ENCODE peak calls at places on chromosomes 4 and X, in nine cellular contexts. L is smooth muscle cell of the brain vasculature; U is activated naive CD4-positive, alpha-beta T cell treated with anti-CD3 and anti-CD28 coated beads, Interleukin-2, amount 50 U/mL, for 72 hours; K is EH; M is upper lobe of right lung; D is RWPE1; J is esophagus muscularis mucosa; V is naive B cell; B is NCI-H774. A is an unnamed sample.

GRCh38 chrX:22760513-22761057 is 239.2 kb upstream of the DDX53 start:
- DNase-seq in M (no peak), K (no peak), J (no peak), B (no peak), U (no peak), V (no peak), L (no peak), D (no peak), A (no peak)

GRCh38 chrX:40105791-40106676 is 8.3 kb upstream of the BCOR start:
- DNase-seq in D (no peak), M (peak), K (peak), J (no peak), B (peak), V (peak), L (no peak), U (peak), A (no peak)

GRCh38 chr4:25993564-25994185 is 79.7 kb downstream of the SMIM20 start:
- DNase-seq in U (peak), V (no peak), M (no peak), B (no peak), K (no peak), J (no peak), L (no peak), D (peak), A (peak)

GRCh38 chrX:39903937-39904336 is 193.8 kb downstream of the BCOR start:
- DNase-seq in D (peak), B (no peak), M (no peak), U (no peak), J (no peak), L (no peak), V (no peak), K (peak), A (no peak)

GRCh38 chr4:5782829-5783476 is 72.0 kb downstream of the EVC start:
- DNase-seq in J (no peak), U (no peak), V (no peak), B (peak), L (no peak), M (peak), D (no peak), K (no peak), A (no peak)

GRCh38 chr4:98656443-98656842 is 2.0 kb downstream of the TSPAN5 start:
- DNase-seq in D (no peak), J (no peak), B (no peak), L (no peak), U (no peak), K (peak), V (no peak), M (no peak), A (no peak)

GRCh38 chr4:156113138-156113537 is 159.5 kb upstream of the CTSO start:
- DNase-seq in K (no peak), L (no peak), J (no peak), M (no peak), D (no peak), B (peak), V (no peak), U (no peak), A (no peak)

GRCh38 chrX:72714471-72714916 is 388 bp upstream of the PHKA1 start:
- DNase-seq in K (peak), B (peak), U (no peak), M (peak), D (peak), J (peak), V (no peak), L (peak), A (no peak)

GRCh38 chrX:41332005-41332404 is 2.0 kb upstream of the DDX3X start:
- DNase-seq in D (no peak), M (no peak), V (no peak), K (no peak), L (no peak), J (no peak), B (no peak), U (no peak), A (no peak)

GRCh38 chr4:13918110-13918509 is 290.6 kb upstream of the BOD1L1 start:
- DNase-seq in D (peak), M (no peak), U (no peak), V (no peak), L (no peak), B (no peak), J (peak), K (peak), A (no peak)

GRCh38 chr4:151952137-151952536 is 191.3 kb upstream of the GATB start:
- DNase-seq in B (no peak), K (no peak), L (no peak), M (no peak), U (no peak), J (no peak), V (no peak), D (no peak), A (no peak)

GRCh38 chr4:77151246-77151645 is 5.8 kb upstream of the CCNG2 start:
- DNase-seq in D (no peak), B (no peak), L (no peak), K (peak), V (no peak), U (no peak), J (no peak), M (no peak), A (no peak)

GRCh38 chr4:175090116-175090515 is 172.0 kb downstream of the ADAM29 start:
- DNase-seq in D (no peak), L (no peak), B (no peak), V (no peak), M (no peak), K (no peak), U (no peak), J (no peak), A (no peak)

GRCh38 chrX:31126205-31126604 is 54.4 kb upstream of the FTHL17 start:
- DNase-seq in U (no peak), K (peak), M (no peak), B (no peak), J (no peak), L (no peak), V (no peak), D (no peak), A (no peak)

GRCh38 chr4:186934255-186934654 is 210.6 kb upstream of the FAT1 start:
- DNase-seq in U (no peak), K (no peak), J (no peak), L (no peak), B (no peak), V (no peak), D (no peak), M (no peak), A (no peak)

GRCh38 chrX:26352891-26353430 is 137.0 kb downstream of the MAGEB5 start:
- DNase-seq in D (no peak), V (no peak), U (no peak), K (no peak), B (no peak), M (no peak), L (no peak), J (no peak), A (no peak)

GRCh38 chrX:39194673-39195072 is 393.4 kb downstream of the MID1IP1 start:
- DNase-seq in D (no peak), J (no peak), V (no peak), M (no peak), U (no peak), K (no peak), B (no peak), L (no peak), A (no peak)

GRCh38 chr4:128847074-128847724 is 37.7 kb downstream of the JADE1 start:
- DNase-seq in L (no peak), M (no peak), B (peak), U (no peak), J (no peak), K (no peak), D (no peak), V (no peak), A (no peak)

GRCh38 chr4:153211986-153212720 is 7.9 kb downstream of the TRIM2 start:
- DNase-seq in D (no peak), L (no peak), B (no peak), M (no peak), V (no peak), U (no peak), J (no peak), K (peak), A (no peak)

GRCh38 chr4:19631814-19632213 is 619.9 kb upstream of the SLIT2 start:
- DNase-seq in D (no peak), V (no peak), L (no peak), K (no peak), J (no peak), B (no peak), M (no peak), U (no peak), A (no peak)

GRCh38 chr4:37745946-37746345 is 59.8 kb upstream of the RELL1 start:
- DNase-seq in K (no peak), U (no peak), D (no peak), M (no peak), L (no peak), V (no peak), B (no peak), J (no peak), A (no peak)

GRCh38 chrX:48090123-48090522 is 18.7 kb upstream of the ZNF630 start:
- DNase-seq in L (no peak), V (no peak), U (no peak), J (no peak), M (no peak), K (no peak), D (no peak), B (no peak), A (no peak)

GRCh38 chrX:153909980-153910360 is 5.5 kb downstream of the AVPR2 start:
- DNase-seq in J (no peak), K (no peak), M (no peak), V (no peak), D (no peak), U (no peak), L (no peak), B (no peak), A (no peak)

GRCh38 chr4:168741281-168742173 is 244.7 kb downstream of the PALLD start:
- DNase-seq in U (no peak), D (no peak), J (no peak), V (no peak), B (no peak), M (peak), L (no peak), K (no peak), A (no peak)

GRCh38 chr4:48686369-48686768 is 93.7 kb downstream of the FRYL start:
- DNase-seq in K (no peak), J (no peak), B (no peak), M (no peak), V (no peak), D (no peak), U (no peak), L (no peak), A (no peak)

GRCh38 chr4:32858971-32859370 is 2138.8 kb downstream of the PCDH7 start:
- DNase-seq in U (no peak), D (peak), J (no peak), B (no peak), K (peak), V (no peak), L (no peak), M (no peak), A (no peak)